ENCODE peak calls at places on chromosome 21, in five cellular contexts. L, O, T, F and I are unnamed samples.

GRCh38 chr21:37454869-37455503 is 88.4 kb downstream of the DYRK1A start:
- DNase-seq in O (no peak), T (no peak), F (no peak), L (no peak), I (no peak)

GRCh38 chr21:34807146-34807880 is 138.5 kb downstream of the CLIC6 start:
- DNase-seq in T (no peak), O (peak; percentile 94), F (no peak), L (peak; percentile 33), I (no peak)

GRCh38 chr21:34509151-34509550 is 2.9 kb downstream of the KCNE1 start:
- DNase-seq in O (no peak), T (no peak), F (peak; percentile 29), L (no peak), I (peak; percentile 52)

GRCh38 chr21:38857152-38857825 is 51.6 kb downstream of the ETS2 start:
- DNase-seq in T (no peak), F (no peak), O (no peak), L (no peak), I (no peak)

GRCh38 chr21:16587141-16587570 is 857.4 kb downstream of the USP25 start:
- DNase-seq in L (no peak), F (peak; percentile 90), T (peak; percentile 60), O (peak; percentile 77), I (no peak)

GRCh38 chr21:32360401-32360981 is 32.3 kb downstream of the URB1 start:
- DNase-seq in O (no peak), L (no peak), T (no peak), F (no peak), I (no peak)

GRCh38 chr21:37631319-37632117 is 264.9 kb downstream of the DYRK1A start:
- DNase-seq in L (peak; percentile 3), O (no peak), F (peak; percentile 53), T (no peak), I (no peak)

GRCh38 chr21:31278511-31279155 is 65.4 kb downstream of the TIAM1 start:
- DNase-seq in O (peak; percentile 31), F (no peak), T (no peak), L (no peak), I (no peak)

GRCh38 chr21:35002879-35003722 is 46.0 kb downstream of the RUNX1 start:
- DNase-seq in O (peak; percentile 93), F (no peak), T (no peak), L (peak; percentile 66), I (no peak)

GRCh38 chr21:14889080-14889805 is 175.6 kb downstream of the NRIP1 start:
- DNase-seq in O (peak; percentile 80), T (peak; percentile 47), F (no peak), L (peak; percentile 46), I (no peak)

GRCh38 chr21:9008636-9009035 is 1512.7 kb upstream of the TPTE start:
- DNase-seq in T (no peak), L (no peak), O (no peak), F (no peak), I (no peak)

GRCh38 chr21:14520535-14520934 is 25.6 kb downstream of the SAMSN1 start:
- DNase-seq in O (no peak), T (no peak), L (no peak), F (no peak), I (no peak)

GRCh38 chr21:35208117-35208516 is 159.0 kb upstream of the RUNX1 start:
- DNase-seq in F (no peak), O (no peak), L (no peak), T (no peak), I (no peak)

GRCh38 chr21:16589499-16589898 is 859.7 kb downstream of the USP25 start:
- DNase-seq in L (no peak), O (no peak), T (no peak), F (no peak), I (no peak)

GRCh38 chr21:27564684-27565280 is 597.9 kb upstream of the ADAMTS5 start:
- DNase-seq in F (peak; percentile 70), L (peak; percentile 72), T (peak; percentile 31), O (peak; percentile 78), I (peak; percentile 26)

GRCh38 chr21:27561116-27561515 is 594.2 kb upstream of the ADAMTS5 start:
- DNase-seq in O (no peak), T (peak; percentile 11), L (no peak), F (peak; percentile 5), I (no peak)

GRCh38 chr21:27566521-27566920 is 599.6 kb upstream of the ADAMTS5 start:
- DNase-seq in T (no peak), L (no peak), O (no peak), F (no peak), I (no peak)

GRCh38 chr21:27565418-27565817 is 598.5 kb upstream of the ADAMTS5 start:
- DNase-seq in F (no peak), O (no peak), T (no peak), L (no peak), I (no peak)

DNA sequence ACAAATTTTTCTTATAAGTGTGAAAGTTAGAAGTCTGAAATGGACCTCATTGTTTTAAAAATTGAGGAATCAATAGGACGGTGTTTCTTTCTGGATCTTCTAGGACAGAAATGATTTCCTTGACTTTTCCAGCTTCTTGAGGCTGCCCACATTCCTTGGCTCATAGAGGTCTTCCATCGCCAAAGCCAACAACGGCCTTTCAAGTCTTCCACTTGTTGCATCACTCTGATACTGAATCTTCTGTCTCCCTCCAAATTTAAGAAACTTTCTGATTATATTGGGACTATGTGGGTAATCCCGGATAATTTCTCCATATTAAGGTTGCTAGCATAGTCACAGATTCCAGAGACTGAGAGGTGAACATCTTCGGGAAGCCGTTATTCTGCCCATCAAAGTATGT is 595.4 kb upstream of the ADAMTS5 start:
- DNase-seq in T (no peak), O (no peak), L (no peak), F (no peak), I (no peak)
- H3K4me3 ChIP-seq in T (no peak overlapping the region), O (no peak overlapping the region), L (no peak overlapping the region), F (no peak overlapping the region), I (no peak overlapping the region)

GRCh38 chr21:41955516-41955915 is 1.7 kb upstream of the C2CD2 start:
- DNase-seq in L (no peak), F (no peak), T (no peak), O (no peak), I (peak; percentile 17)
- H3K27ac ChIP-seq in L (no peak overlapping the region), F (no peak overlapping the region), T (no peak overlapping the region), O (no peak overlapping the region), I (peak overlapping the region; percentile 4)

GRCh38 chr21:45018131-45019075 is 56.0 kb upstream of the ADARB1 start:
- DNase-seq in O (no peak), L (no peak), F (peak; percentile 8), T (peak; percentile 9), I (no peak)
- H3K4me3 ChIP-seq in O (no peak overlapping the region), L (no peak overlapping the region), F (no peak overlapping the region), T (peak overlapping the region; percentile 35), I (no peak overlapping the region)

GRCh38 chr21:46605759-46606426 is 1.0 kb upstream of the S100B start:
- DNase-seq in F (peak; percentile 25), L (no peak), O (no peak), T (peak; percentile 55), I (no peak)
- H3K27ac ChIP-seq in F (no peak overlapping the region), L (no peak overlapping the region), O (no peak overlapping the region), T (peak overlapping the region; percentile 46), I (no peak overlapping the region)

DNA sequence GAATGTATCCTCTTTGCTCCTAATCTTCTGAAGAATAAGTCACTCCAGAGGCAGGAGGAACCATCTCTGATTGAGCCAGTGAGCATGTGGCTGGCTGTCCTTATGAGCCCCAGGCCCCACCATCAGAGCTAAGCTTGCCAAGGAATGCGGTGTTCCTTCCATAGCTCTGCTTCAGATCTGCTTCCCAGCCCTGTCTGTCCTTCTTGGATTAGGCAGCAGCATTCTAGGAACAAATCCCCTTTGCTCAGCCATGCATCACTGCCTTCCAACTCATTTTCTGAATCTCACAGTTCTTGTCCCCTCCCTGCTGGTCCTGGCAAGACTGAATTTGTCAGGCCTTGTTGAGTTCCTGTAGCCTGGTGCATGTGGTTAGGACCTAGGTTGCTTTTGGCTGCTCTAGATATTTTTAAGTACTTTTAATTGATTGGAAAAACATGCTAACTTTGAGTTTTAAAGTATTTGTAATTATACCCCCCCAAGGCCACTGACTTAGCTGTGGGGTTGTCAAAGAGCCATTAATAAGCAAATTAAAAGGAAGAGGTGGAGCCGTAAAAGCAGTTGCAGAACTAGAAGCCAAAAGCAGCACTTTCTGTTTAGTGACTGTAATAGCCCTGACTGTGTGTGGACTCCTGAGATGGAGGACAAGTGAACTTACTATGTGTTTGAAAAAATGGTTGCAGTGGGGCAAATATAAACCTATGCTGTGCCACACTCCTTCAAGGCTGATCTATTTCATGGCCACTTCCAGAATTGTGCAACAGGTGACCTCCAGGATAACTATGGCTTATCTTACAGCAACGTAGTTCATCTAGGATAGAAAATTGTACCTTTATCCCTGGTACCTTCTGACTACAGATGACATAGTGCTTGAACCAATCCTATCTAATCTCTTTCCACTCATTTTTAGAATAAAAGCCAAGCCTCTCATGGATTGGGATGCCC is 61.3 kb upstream of the BACH1 start:
- DNase-seq in L (no peak), F (no peak), T (no peak), O (no peak), I (peak; percentile 96)
- H3K4me3 ChIP-seq in L (no peak overlapping the region), F (no peak overlapping the region), T (no peak overlapping the region), O (no peak overlapping the region), I (no peak overlapping the region)

GRCh38 chr21:42924433-42924751 is 1.0 kb downstream of the ERVH48-1 start:
- DNase-seq in O (no peak), L (no peak), T (no peak), F (no peak), I (no peak)
- H3K27ac ChIP-seq in O (peak overlapping the region; percentile 62), L (peak overlapping the region; percentile 23), T (peak overlapping the region; percentile 71), F (peak overlapping the region; percentile 29), I (peak overlapping the region; percentile 76)

GRCh38 chr21:29721242-29721641 is 218.6 kb downstream of the GRIK1 start:
- DNase-seq in O (no peak), T (no peak), L (no peak), F (no peak), I (no peak)

GRCh38 chr21:29730281-29730680 is 209.5 kb downstream of the GRIK1 start:
- DNase-seq in O (no peak), T (no peak), L (no peak), F (no peak), I (no peak)

GRCh38 chr21:29721964-29722363 is 217.8 kb downstream of the GRIK1 start:
- DNase-seq in F (no peak), O (no peak), L (no peak), T (no peak), I (no peak)

GRCh38 chr21:29726061-29726460 is 213.7 kb downstream of the GRIK1 start:
- DNase-seq in O (no peak), F (no peak), T (no peak), L (no peak), I (no peak)

GRCh38 chr21:29725025-29725736 is 214.6 kb downstream of the GRIK1 start:
- DNase-seq in T (no peak), L (no peak), F (peak; percentile 46), O (no peak), I (no peak)
- H3K4me3 ChIP-seq in T (no peak overlapping the region), L (no peak overlapping the region), F (no peak overlapping the region), O (no peak overlapping the region), I (no peak overlapping the region)